ENCODE peak calls at places on chromosomes 12 and 14, in four cellular contexts. E, U, V and L are unnamed samples.
A peak's percentile ranks its signal among the peaks of the same experiment; 100 is the strongest.

GRCh38 chr12:112218150-112218549 is 92.8 kb downstream of the TRAFD1 start:
- DNase-seq in E (no peak), U (peak; percentile 24), V (no peak), L (no peak)

GRCh38 chr12:105071981-105072380 is 12.3 kb downstream of the ALDH1L2 start:
- DNase-seq in E (no peak), U (no peak), V (no peak), L (no peak)

GRCh38 chr12:46065412-46066166 is 75.2 kb upstream of the SCAF11 start:
- DNase-seq in E (no peak), U (no peak), V (no peak), L (no peak)

GRCh38 chr14:60653388-60653690 is 4.1 kb upstream of the SIX1 start:
- DNase-seq in E (peak; percentile 44), U (no peak), V (peak; percentile 63), L (peak; percentile 31)

GRCh38 chr12:24488091-24488596 is 460.8 kb downstream of the BCAT1 start:
- DNase-seq in E (no peak), U (peak; percentile 32), V (no peak), L (no peak)

GRCh38 chr14:35220920-35221319 is 71.3 kb upstream of the PSMA6 start:
- DNase-seq in E (no peak), U (no peak), V (no peak), L (no peak)

GRCh38 chr14:93986972-93987371 is 10.1 kb upstream of the CCDC197 start:
- DNase-seq in E (no peak), U (no peak), V (no peak), L (no peak)

GRCh38 chr14:22861651-22862050 is 9.9 kb upstream of the LRP10 start:
- DNase-seq in E (no peak), U (no peak), V (no peak), L (no peak)

GRCh38 chr12:52338241-52338960 is 17.2 kb upstream of the KRT83 start:
- DNase-seq in E (no peak), U (no peak), V (no peak), L (no peak)

GRCh38 chr12:13896063-13896626 is 85.3 kb downstream of the GRIN2B start:
- DNase-seq in E (no peak), U (no peak), V (no peak), L (no peak)

GRCh38 chr12:90237841-90238240 is 529.2 kb upstream of the ATP2B1 start:
- DNase-seq in E (no peak), U (no peak), V (no peak), L (no peak)

GRCh38 chr12:90233168-90234100 is 524.8 kb upstream of the ATP2B1 start:
- DNase-seq in E (no peak), U (no peak), V (no peak), L (no peak)

GRCh38 chr12:90238872-90239271 is 530.2 kb upstream of the ATP2B1 start:
- DNase-seq in E (no peak), U (no peak), V (no peak), L (no peak)

GRCh38 chr12:90235642-90236041 is 527.0 kb upstream of the ATP2B1 start:
- DNase-seq in E (no peak), U (no peak), V (no peak), L (no peak)

GRCh38 chr12:90234455-90234854 is 525.8 kb upstream of the ATP2B1 start:
- DNase-seq in E (no peak), U (peak; percentile 9), V (no peak), L (peak; percentile 40)
- H3K4me2 ChIP-seq in E (no peak overlapping the region), U (no peak overlapping the region), V (no peak overlapping the region), L (no peak overlapping the region)

GRCh38 chr12:3364226-3364625 is 126.8 kb upstream of the PRMT8 start:
- DNase-seq in E (peak; percentile 21), U (no peak), V (no peak), L (no peak)

GRCh38 chr12:3363608-3364007 is 127.4 kb upstream of the PRMT8 start:
- DNase-seq in E (peak; percentile 20), U (no peak), V (no peak), L (no peak)

GRCh38 chr12:3364661-3365264 is 126.2 kb upstream of the PRMT8 start:
- DNase-seq in E (peak; percentile 27), U (no peak), V (no peak), L (no peak)

GRCh38 chr12:3366451-3367155 is 124.4 kb upstream of the PRMT8 start:
- DNase-seq in E (peak; percentile 55), U (no peak), V (no peak), L (no peak)

GRCh38 chr12:3365416-3366385 is 125.3 kb upstream of the PRMT8 start:
- DNase-seq in E (peak; percentile 63), U (no peak), V (peak; percentile 75), L (peak; percentile 24)
- H4K5ac ChIP-seq in E (no peak overlapping the region), U (no peak overlapping the region), V (no peak overlapping the region), L (no peak overlapping the region)

GRCh38 chr12:130444986-130445385 is 107.3 kb downstream of the PIWIL1 start:
- DNase-seq in E (no peak), U (no peak), V (no peak), L (no peak)
- H3K56ac ChIP-seq in E (no peak overlapping the region), U (no peak overlapping the region), V (no peak overlapping the region), L (no peak overlapping the region)

DNA sequence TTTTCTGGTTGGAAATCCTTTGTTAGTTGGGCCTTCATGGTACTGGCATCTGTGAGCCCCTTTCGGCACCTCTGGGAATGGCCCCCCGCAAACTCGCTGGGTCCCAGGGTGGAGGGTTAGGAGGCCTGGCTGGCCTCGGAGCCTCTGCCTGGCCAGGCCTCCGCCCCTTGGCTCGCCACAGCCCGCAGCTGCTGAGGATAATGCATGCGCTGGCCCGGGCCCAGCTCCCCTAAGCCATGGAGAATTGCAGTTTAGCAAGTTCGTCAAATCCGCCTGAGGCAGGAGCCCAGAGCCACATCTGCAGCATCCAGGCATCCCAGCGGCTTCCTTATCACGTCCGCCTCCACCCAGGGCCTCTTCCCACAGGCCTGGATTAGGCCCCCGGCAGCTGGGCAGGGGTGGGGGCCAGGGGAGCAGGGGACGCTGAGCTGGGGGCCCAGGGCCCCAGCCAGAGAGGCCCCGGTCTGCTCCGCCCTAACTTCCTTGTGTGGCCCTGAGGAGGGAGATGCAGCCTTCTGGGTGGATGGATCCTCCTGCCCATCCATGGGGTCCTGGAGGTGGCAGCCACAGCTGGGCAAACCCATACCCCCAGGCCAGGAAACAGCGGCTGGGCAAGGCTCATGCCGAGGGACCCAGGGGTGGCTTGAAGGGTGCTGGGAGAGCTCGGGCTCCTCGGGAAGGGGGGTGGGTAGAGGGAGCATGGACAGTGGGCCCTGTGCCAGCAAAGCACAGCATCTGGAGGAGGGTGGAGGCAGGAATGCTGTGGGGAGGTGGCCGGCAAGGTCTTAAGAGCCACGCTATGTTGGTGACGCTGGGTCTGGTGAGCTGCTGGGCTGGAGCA is 48.5 kb upstream of the DLK1 start:
- DNase-seq in E (no peak), U (peak; percentile 52), V (no peak), L (no peak)
- H3K4me2 ChIP-seq in E (no peak overlapping the region), U (no peak overlapping the region), V (no peak overlapping the region), L (no peak overlapping the region)

GRCh38 chr12:44342371-44342770 is 506.5 kb downstream of the TMEM117 start:
- DNase-seq in E (no peak), U (no peak), V (no peak), L (no peak)

DNA sequence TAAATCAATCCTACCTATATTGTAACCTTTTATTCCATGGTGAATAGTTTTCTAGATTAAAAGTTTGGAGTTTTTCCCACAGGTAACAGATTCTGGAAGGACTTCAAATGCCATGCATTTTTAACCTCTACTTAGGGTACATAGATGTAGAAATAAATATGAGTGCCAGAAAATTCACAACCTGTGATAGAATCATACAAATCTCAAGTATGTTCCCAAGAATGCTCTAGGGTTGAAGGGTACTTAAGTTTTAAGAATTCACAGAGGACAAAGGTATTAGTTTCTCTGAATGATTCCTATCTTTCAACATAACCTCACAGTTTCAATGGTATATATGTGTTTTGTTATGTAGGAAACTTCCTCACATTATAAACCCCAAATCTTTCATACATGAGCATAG is 511.3 kb downstream of the TMEM117 start:
- DNase-seq in E (no peak), U (no peak), V (no peak), L (no peak)
- H4K5ac ChIP-seq in E (no peak overlapping the region), U (no peak overlapping the region), V (no peak overlapping the region), L (no peak overlapping the region)

GRCh38 chr12:102169922-102170698 is 27.5 kb downstream of the PMCH start:
- DNase-seq in E (no peak), U (peak; percentile 63), V (no peak), L (peak; percentile 31)

GRCh38 chr12:102174117-102174516 is 23.5 kb downstream of the PMCH start:
- DNase-seq in E (no peak), U (no peak), V (no peak), L (no peak)

GRCh38 chr12:102172436-102172835 is 25.2 kb downstream of the PMCH start:
- DNase-seq in E (no peak), U (peak; percentile 64), V (no peak), L (no peak)

GRCh38 chr12:102171951-102172350 is 25.7 kb downstream of the PMCH start:
- DNase-seq in E (no peak), U (peak; percentile 9), V (no peak), L (no peak)

DNA sequence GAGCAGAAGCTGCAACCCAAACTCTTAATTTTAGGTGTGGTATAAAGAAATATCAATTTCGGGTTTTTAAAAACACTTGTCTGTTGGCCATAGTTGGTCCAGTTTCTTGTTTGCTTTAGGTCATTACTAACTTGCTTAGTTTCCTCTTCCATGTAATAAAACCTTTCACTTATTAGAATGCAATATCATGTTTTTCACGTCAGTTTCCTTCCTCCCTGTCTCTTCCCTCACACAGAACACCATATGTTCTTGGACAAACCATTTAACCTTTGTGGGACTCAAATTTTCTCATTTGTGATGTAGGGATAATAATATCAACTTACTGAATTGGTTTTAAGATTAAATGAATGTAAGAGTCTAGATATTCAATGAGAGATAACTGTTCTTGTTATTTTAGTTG is 22.9 kb downstream of the PMCH start:
- DNase-seq in E (no peak), U (no peak), V (no peak), L (no peak)
- H3K56ac ChIP-seq in E (no peak overlapping the region), U (no peak overlapping the region), V (no peak overlapping the region), L (no peak overlapping the region)